ENCODE peak calls at places on chromosomes 11 and 22, in four cellular contexts. T, X, U and Q are unnamed samples.

GRCh38 chr22:48955351-48956311 is 872.0 kb downstream of the BRD1 start:
- DNase-seq in U (no peak), X (no peak), T (no peak), Q (no peak)

GRCh38 chr22:43331698-43332097 is 11.5 kb downstream of the SCUBE1 start:
- DNase-seq in U (no peak), T (no peak), X (no peak), Q (no peak)

GRCh38 chr22:38429460-38430128 is 25.4 kb downstream of the KCNJ4 start:
- DNase-seq in U (no peak), T (no peak), X (no peak), Q (peak)

GRCh38 chr11:45669146-45669545 is 3.7 kb upstream of the CHST1 start:
- DNase-seq in T (no peak), U (no peak), X (no peak), Q (no peak)

GRCh38 chr11:72446929-72447753 is 12.8 kb upstream of the CLPB start:
- DNase-seq in X (peak), T (peak), U (no peak), Q (peak)

GRCh38 chr11:34620202-34620601 is 691 bp upstream of the EHF start:
- DNase-seq in X (no peak), U (no peak), T (no peak), Q (no peak)

GRCh38 chr11:72380132-72380503 is 54.2 kb downstream of the CLPB start:
- DNase-seq in T (no peak), X (no peak), U (no peak), Q (no peak)

GRCh38 chr11:119371778-119372182 is 9.7 kb downstream of the USP2 start:
- DNase-seq in U (no peak), X (peak), T (no peak), Q (peak)

GRCh38 chr11:95291946-95292345 is 60.9 kb upstream of the SESN3 start:
- DNase-seq in U (no peak), X (no peak), T (no peak), Q (no peak)

GRCh38 chr22:26564181-26564580 is 25.8 kb downstream of the TPST2 start:
- DNase-seq in U (no peak), T (no peak), X (no peak), Q (no peak)

GRCh38 chr11:45058344-45058743 is 88.1 kb upstream of the PRDM11 start:
- DNase-seq in X (no peak), T (no peak), U (no peak), Q (no peak)

GRCh38 chr11:12542186-12542935 is 131.9 kb upstream of the TEAD1 start:
- DNase-seq in X (no peak), T (no peak), U (no peak), Q (no peak)